ENCODE peak calls at places on chromosomes 11 and 22, in ten cellular contexts. X is mucosa of descending colon, R is AG09319, M is kidney, J is activated B cell treated with CpG ODN at 0.5 μM for 24 hours, N is body of pancreas, Q is upper lobe of right lung, E is H9, Y is A549, U is ovary. I is an unnamed sample.

GRCh38 chr11:64629796-64630562 is 39.0 kb downstream of the SLC22A12 start:
- DNase-seq in U (no peak), Q (no peak), N (peak), Y (no peak), X (peak), M (no peak), J (no peak), R (no peak), E (peak), I (no peak)

GRCh38 chr22:39134366-39135091 is 18.0 kb downstream of the CBX7 start:
- DNase-seq in J (no peak), N (peak), R (no peak), M (no peak), U (no peak), X (peak), Y (no peak), E (peak), Q (no peak), I (no peak)

GRCh38 chr11:13119928-13120520 is 110.9 kb downstream of the RASSF10 start:
- DNase-seq in N (no peak), E (no peak), Y (no peak), M (no peak), U (no peak), R (no peak), J (no peak), X (no peak), Q (no peak), I (no peak)

GRCh38 chr22:44676441-44677298 is 25.3 kb upstream of the PRR5 start:
- DNase-seq in R (no peak), Q (no peak), J (no peak), U (no peak), X (peak), M (peak), Y (peak), E (no peak), N (no peak), I (no peak)

GRCh38 chr11:115276182-115276581 is 228.0 kb downstream of the CADM1 start:
- DNase-seq in E (no peak), M (no peak), N (no peak), Q (no peak), U (no peak), J (no peak), X (no peak), R (no peak), Y (no peak), I (no peak)

GRCh38 chr11:126546694-126547093 is 191.2 kb downstream of the ST3GAL4 start:
- DNase-seq in N (no peak), U (no peak), X (no peak), R (no peak), Q (no peak), Y (no peak), E (no peak), M (no peak), J (no peak), I (no peak)

GRCh38 chr11:78310500-78310909 is 107.1 kb downstream of the GAB2 start:
- DNase-seq in Y (no peak), X (peak), M (peak), N (peak), R (no peak), E (no peak), U (peak), J (no peak), Q (peak), I (no peak)

GRCh38 chr22:28239941-28240340 is 320.9 kb upstream of the PITPNB start:
- DNase-seq in M (no peak), R (no peak), Y (no peak), Q (no peak), X (no peak), U (no peak), E (no peak), N (no peak), J (no peak), I (no peak)

GRCh38 chr22:48422900-48423480 is 1404.7 kb downstream of the BRD1 start:
- DNase-seq in Y (no peak), U (no peak), J (no peak), N (no peak), M (no peak), X (no peak), E (no peak), R (no peak), Q (peak), I (no peak)

GRCh38 chr11:124622531-124623451 is at the start of gene TBRG1:
- DNase-seq in Q (peak), X (peak), N (peak), J (peak), M (peak), U (peak), E (peak), Y (peak), R (peak), I (peak)

GRCh38 chr11:87391501-87391900 is 353.8 kb downstream of the TMEM135 start:
- DNase-seq in U (no peak), R (no peak), J (no peak), N (no peak), Q (no peak), X (no peak), M (no peak), E (no peak), Y (no peak), I (no peak)

GRCh38 chr11:77705195-77705876 is 67.7 kb upstream of the CLNS1A start:
- DNase-seq in J (no peak), U (no peak), X (no peak), Y (peak), M (no peak), Q (no peak), E (no peak), N (no peak), R (no peak), I (no peak)

GRCh38 chr11:76596652-76597051 is 73.9 kb downstream of the LRRC32 start:
- DNase-seq in Y (no peak), N (no peak), J (no peak), X (no peak), R (no peak), U (no peak), E (peak), M (no peak), Q (no peak), I (no peak)

GRCh38 chr11:59601788-59602187 is 13.8 kb downstream of the OSBP start:
- DNase-seq in X (no peak), E (no peak), R (no peak), Y (no peak), U (no peak), M (no peak), Q (no peak), N (peak), J (no peak), I (no peak)

GRCh38 chr11:78476066-78476465 is 58.4 kb upstream of the GAB2 start:
- DNase-seq in Q (no peak), R (no peak), E (no peak), U (no peak), N (no peak), M (no peak), X (no peak), Y (no peak), J (no peak), I (no peak)

GRCh38 chr11:57283231-57283990 is 41.3 kb downstream of the TNKS1BP1 start:
- DNase-seq in M (no peak), J (no peak), R (no peak), Y (no peak), N (no peak), Q (no peak), E (peak), X (peak), U (no peak), I (no peak)

GRCh38 chr11:114848027-114848426 is 169.7 kb downstream of the NXPE2 start:
- DNase-seq in J (no peak), N (no peak), E (no peak), X (no peak), Y (no peak), Q (no peak), M (no peak), U (no peak), R (no peak), I (no peak)

GRCh38 chr11:86360775-86361395 is 13.8 kb upstream of the CCDC81 start:
- DNase-seq in M (no peak), N (no peak), U (no peak), E (no peak), R (peak), Y (peak), Q (no peak), X (no peak), J (no peak), I (peak)

GRCh38 chr11:10441652-10442503 is 13.2 kb upstream of the AMPD3 start:
- DNase-seq in E (no peak), J (no peak), X (no peak), N (no peak), U (no peak), Y (no peak), M (no peak), Q (no peak), R (no peak), I (no peak)

GRCh38 chr11:1540074-1540473 is 32.0 kb downstream of the DUSP8 start:
- DNase-seq in J (no peak), N (no peak), E (no peak), U (no peak), R (no peak), M (no peak), X (no peak), Y (no peak), Q (no peak), I (no peak)

GRCh38 chr22:19819911-19820879 is 34.5 kb downstream of the GNB1L start:
- DNase-seq in N (peak), E (peak), M (no peak), U (no peak), X (no peak), Y (no peak), J (no peak), Q (no peak), R (no peak), I (no peak)

DNA sequence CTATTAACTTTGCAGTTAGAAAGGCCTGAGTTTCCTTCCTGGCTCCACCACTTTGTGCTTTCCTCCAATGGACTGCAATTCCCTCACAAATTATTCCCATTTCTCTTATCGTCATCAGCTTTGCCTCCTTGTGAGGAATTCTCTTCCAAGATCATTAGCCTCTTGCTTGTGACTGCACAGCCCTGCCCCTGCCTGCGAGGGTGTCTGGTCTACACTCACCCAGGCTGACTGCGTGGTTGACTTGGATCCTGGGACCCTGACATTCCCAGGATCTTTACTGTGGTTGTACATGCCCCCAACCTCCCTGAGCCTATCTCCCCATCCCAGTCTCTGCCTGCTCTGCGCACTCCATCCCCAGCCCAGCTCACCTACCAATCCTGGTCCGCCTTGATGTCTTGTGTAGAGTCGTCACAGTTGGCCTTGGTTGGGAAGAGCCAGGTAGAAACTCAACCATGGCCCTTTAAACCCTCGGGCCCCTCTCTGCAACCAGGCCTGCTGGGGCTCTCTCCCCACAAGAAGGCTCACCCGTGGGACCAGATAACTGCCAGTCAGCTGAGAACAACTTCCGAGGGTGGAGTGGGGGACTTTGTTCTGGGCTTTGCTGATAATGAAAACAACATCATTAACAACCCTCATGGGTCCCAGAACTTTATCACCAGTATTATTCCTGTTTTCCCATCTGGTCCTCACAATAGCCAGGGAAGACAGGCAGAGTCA is at the start of gene OR2AT4:
- DNase-seq in N (no peak), J (no peak), R (no peak), E (no peak), X (no peak), Y (no peak), M (no peak), Q (no peak), U (no peak), I (no peak)
- TF ChIP-seq CTCF in N (no peak), J (no peak), R (no peak), E (no peak), X (no peak), Y (no peak), M (no peak), Q (no peak), U (no peak), I (no peak)

GRCh38 chr11:121282886-121283502 is 9.6 kb upstream of the SC5D start:
- DNase-seq in N (no peak), U (no peak), E (no peak), J (no peak), M (no peak), R (no peak), X (no peak), Q (no peak), Y (no peak), I (no peak)

GRCh38 chr11:121281609-121282164 is 10.9 kb upstream of the SC5D start:
- DNase-seq in R (no peak), U (no peak), M (no peak), N (no peak), Y (no peak), E (no peak), J (no peak), X (no peak), Q (no peak), I (no peak)

DNA sequence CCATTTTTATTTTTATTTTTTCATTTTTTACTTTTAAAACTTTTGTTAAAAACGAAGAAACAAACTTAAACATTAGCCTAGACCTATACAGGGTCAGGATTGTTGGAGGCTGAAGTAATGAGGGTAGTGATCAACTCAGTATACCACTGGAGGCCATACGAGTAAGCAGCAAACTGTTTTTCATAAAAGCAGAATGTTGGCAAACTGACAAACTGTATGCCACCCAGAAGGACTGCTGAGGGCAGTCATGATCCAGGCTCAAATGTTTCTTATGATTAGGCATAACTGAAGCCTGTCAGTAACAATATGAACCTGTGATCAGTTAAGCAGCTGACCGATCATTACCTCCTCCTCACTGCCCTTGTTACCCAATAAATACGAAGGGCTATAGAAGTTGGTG is 10.2 kb upstream of the SC5D start:
- DNase-seq in M (no peak), J (no peak), N (no peak), X (no peak), U (no peak), R (no peak), Q (no peak), Y (no peak), E (no peak), I (no peak)
- TF ChIP-seq CTCF in M (no peak), J (no peak), N (no peak), X (no peak), U (no peak), R (no peak), Q (no peak), Y (no peak), E (no peak), I (no peak)

GRCh38 chr11:66336234-66337102 is at the start of gene RIN1:
- DNase-seq in J (no peak), X (peak), R (peak), E (peak), U (peak), Y (peak), Q (peak), M (peak), N (peak), I (no peak)
- TF ChIP-seq CTCF in J (no peak), X (no peak), R (peak), E (peak), U (peak), Y (peak), Q (peak), M (peak), N (no peak), I (peak)

GRCh38 chr11:5368502-5369043 is 15.0 kb upstream of the OR51M1 start:
- DNase-seq in Q (no peak), M (no peak), N (no peak), J (no peak), E (no peak), R (no peak), U (no peak), Y (no peak), X (no peak), I (no peak)

GRCh38 chr11:5366856-5367255 is 15.5 kb downstream of the OR51B6 start:
- DNase-seq in R (no peak), Y (no peak), N (no peak), J (no peak), U (no peak), Q (no peak), X (no peak), E (no peak), M (no peak), I (no peak)

GRCh38 chr11:5367461-5368074 is 16.0 kb upstream of the OR51M1 start:
- DNase-seq in N (no peak), X (no peak), R (no peak), M (no peak), E (no peak), U (no peak), Q (no peak), Y (no peak), J (no peak), I (peak)

GRCh38 chr11:5364214-5364613 is 12.9 kb downstream of the OR51B6 start:
- DNase-seq in X (no peak), J (no peak), Q (no peak), M (no peak), U (no peak), N (no peak), Y (no peak), E (no peak), R (no peak), I (no peak)

DNA sequence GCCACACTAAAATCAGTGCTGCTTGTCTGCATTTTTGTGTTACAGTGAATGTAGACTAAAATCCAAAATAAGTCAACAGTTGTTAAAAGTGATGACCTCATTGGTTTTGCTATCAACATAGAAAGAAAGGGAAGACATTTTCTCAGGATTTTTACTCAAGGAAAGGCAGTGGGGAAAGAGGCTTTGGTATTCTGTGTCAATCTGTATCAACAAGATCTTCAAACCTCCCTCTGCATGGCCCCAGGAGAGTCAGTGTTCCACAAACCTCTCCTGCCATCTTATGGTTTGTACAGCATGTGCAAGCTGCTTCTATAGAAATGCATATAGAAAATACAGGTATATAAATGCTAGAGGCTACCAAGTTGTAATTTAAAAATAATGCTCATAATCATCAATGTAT is 13.8 kb upstream of the OR51M1 start:
- DNase-seq in U (no peak), R (no peak), E (no peak), N (no peak), X (no peak), M (no peak), Y (peak), J (no peak), Q (no peak), I (peak)
- TF ChIP-seq CTCF in U (no peak), R (peak), E (peak), N (no peak), X (no peak), M (no peak), Y (peak), J (no peak), Q (no peak), I (peak)

DNA sequence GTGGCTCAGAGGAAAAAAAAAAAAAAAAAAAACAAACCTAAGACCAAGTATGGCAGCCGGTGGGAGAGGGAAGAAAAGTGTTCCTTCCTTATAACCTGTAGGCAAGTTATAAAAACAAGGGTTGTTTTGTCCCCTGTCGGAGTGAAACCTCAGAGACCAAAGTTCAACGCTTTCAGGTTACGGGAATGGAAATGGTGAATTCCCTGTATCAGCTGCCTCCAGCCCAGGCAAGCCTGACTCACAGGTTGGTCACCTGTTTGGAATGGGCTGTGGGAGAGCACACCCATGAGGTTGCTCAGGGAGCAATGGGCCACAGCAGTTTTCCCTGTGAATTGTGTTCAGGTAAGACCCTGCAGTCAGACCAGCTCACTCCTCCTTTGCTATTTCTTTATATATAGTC is 138.9 kb downstream of the ETS1 start:
- DNase-seq in J (no peak), Q (no peak), M (peak), N (peak), Y (peak), U (no peak), X (peak), R (no peak), E (peak), I (no peak)
- TF ChIP-seq CTCF in J (no peak), Q (no peak), M (no peak), N (no peak), Y (no peak), U (no peak), X (no peak), R (no peak), E (no peak), I (no peak)

GRCh38 chr11:35367491-35367890 is 51.9 kb downstream of the SLC1A2 start:
- DNase-seq in U (no peak), Q (no peak), N (no peak), M (no peak), Y (no peak), J (no peak), R (no peak), X (no peak), E (no peak), I (no peak)
- TF ChIP-seq CTCF in U (no peak), Q (no peak), N (no peak), M (no peak), Y (no peak), J (no peak), R (no peak), X (no peak), E (no peak), I (no peak)

I was measured in LNCaP clone FGC.